ENCODE peak calls at places on chromosome 13, in five cellular contexts. W is fibroblast of pulmonary artery, G is amygdala, H is choroid plexus epithelial cell, N is glutamatergic neuron. K is an unnamed sample.
A peak's percentile ranks its signal among the peaks of the same experiment; 100 is the strongest.

GRCh38 chr13:30805603-30806011 is 70.3 kb downstream of the ALOX5AP start:
- DNase-seq in W (peak; percentile 64), G (peak; percentile 23), H (no peak), N (peak; percentile 44), K (peak; percentile 83)

GRCh38 chr13:32731576-32731975 is 145.3 kb downstream of the PDS5B start:
- DNase-seq in W (no peak), G (no peak), H (peak; percentile 64), N (no peak), K (no peak)

GRCh38 chr13:112686364-112686763 is 3.5 kb upstream of the ATP11A start:
- DNase-seq in W (no peak), G (no peak), H (no peak), N (no peak), K (no peak)

GRCh38 chr13:48624858-48625257 is 28.9 kb upstream of the CYSLTR2 start:
- DNase-seq in W (peak; percentile 75), G (no peak), H (peak; percentile 75), N (no peak), K (peak; percentile 6)

GRCh38 chr13:92379371-92379770 is 847.2 kb upstream of the GPC6 start:
- DNase-seq in W (no peak), G (no peak), H (no peak), N (no peak), K (no peak)

GRCh38 chr13:111399334-111399733 is 78.9 kb downstream of the TEX29 start:
- DNase-seq in W (no peak), G (no peak), H (no peak), N (no peak), K (no peak)

GRCh38 chr13:86559915-86560314 is 760.7 kb upstream of the SLITRK6 start:
- DNase-seq in W (no peak), G (no peak), H (no peak), N (no peak), K (no peak)

GRCh38 chr13:71758823-71759222 is 108.2 kb downstream of the DACH1 start:
- DNase-seq in W (peak; percentile 6), G (no peak), H (no peak), N (no peak), K (no peak)

GRCh38 chr13:90415902-90416301 is 931.6 kb upstream of the MIR17HG start:
- DNase-seq in W (no peak), G (no peak), H (peak; percentile 23), N (no peak), K (no peak)

GRCh38 chr13:24650157-24650556 is 30.1 kb upstream of the ATP12A start:
- DNase-seq in W (peak; percentile 10), G (no peak), H (peak; percentile 48), N (no peak), K (no peak)

GRCh38 chr13:107210216-107211010 is 642.5 kb upstream of the ARGLU1 start:
- DNase-seq in W (peak; percentile 49), G (peak; percentile 30), H (peak; percentile 62), N (no peak), K (no peak)

GRCh38 chr13:29713841-29714240 is 118.4 kb upstream of the SLC7A1 start:
- DNase-seq in W (peak; percentile 33), G (no peak), H (peak; percentile 52), N (no peak), K (no peak)

GRCh38 chr13:100381595-100382224 is 206.9 kb downstream of the GGACT start:
- DNase-seq in W (no peak), G (no peak), H (peak; percentile 31), N (no peak), K (no peak)

GRCh38 chr13:30866692-30867669 is 39.1 kb upstream of the MEDAG start:
- DNase-seq in W (no peak), G (no peak), H (no peak), N (no peak), K (no peak)

GRCh38 chr13:77544365-77544764 is 8.9 kb downstream of the SCEL start:
- DNase-seq in W (peak; percentile 78), G (peak; percentile 2), H (peak; percentile 72), N (no peak), K (peak; percentile 35)

GRCh38 chr13:72504026-72504925 is 223.2 kb downstream of the MZT1 start:
- DNase-seq in W (no peak), G (no peak), H (peak; percentile 64), N (no peak), K (no peak)

GRCh38 chr13:27455331-27455855 is 5.0 kb upstream of the MTIF3 start:
- DNase-seq in W (no peak), G (no peak), H (peak; percentile 15), N (no peak), K (no peak)

GRCh38 chr13:23608704-23609413 is 38.6 kb downstream of the TNFRSF19 start:
- DNase-seq in W (no peak), G (no peak), H (peak; percentile 64), N (peak; percentile 74), K (peak; percentile 30)

GRCh38 chr13:98606296-98606695 is 29.4 kb upstream of the STK24 start:
- DNase-seq in W (no peak), G (no peak), H (no peak), N (no peak), K (no peak)

GRCh38 chr13:36674337-36675212 is 755 bp downstream of the SERTM1 start:
- DNase-seq in W (no peak), G (no peak), H (no peak), N (no peak), K (no peak)

GRCh38 chr13:107585466-107585865 is 629.9 kb downstream of the LIG4 start:
- DNase-seq in W (peak; percentile 14), G (no peak), H (peak; percentile 23), N (no peak), K (no peak)

GRCh38 chr13:111329641-111330040 is 9.2 kb downstream of the TEX29 start:
- DNase-seq in W (no peak), G (no peak), H (no peak), N (no peak), K (no peak)

GRCh38 chr13:80382576-80382975 is 41.6 kb upstream of the SPRY2 start:
- DNase-seq in W (no peak), G (no peak), H (no peak), N (no peak), K (no peak)

GRCh38 chr13:50225188-50226155 is 210.2 kb downstream of the KCNRG start:
- DNase-seq in W (no peak), G (no peak), H (no peak), N (no peak), K (no peak)

GRCh38 chr13:46612258-46612657 is 59.3 kb downstream of the LRCH1 start:
- DNase-seq in W (no peak), G (no peak), H (no peak), N (no peak), K (no peak)

GRCh38 chr13:107099661-107100060 is 531.7 kb upstream of the ARGLU1 start:
- DNase-seq in W (peak; percentile 6), G (no peak), H (peak; percentile 45), N (no peak), K (no peak)

GRCh38 chr13:74270018-74270417 is 135.8 kb upstream of the KLF12 start:
- DNase-seq in W (no peak), G (no peak), H (no peak), N (no peak), K (no peak)

GRCh38 chr13:93730780-93731179 is 504.2 kb downstream of the GPC6 start:
- DNase-seq in W (no peak), G (no peak), H (peak; percentile 81), N (no peak), K (no peak)

K was measured in putamen.